ENCODE peak calls at places on chromosomes 5 and 9, in six cellular contexts. R is RWPE1; A is transverse colon; N is naive thymus-derived CD4-positive, alpha-beta T cell; H is spleen; J is lung. P is an unnamed sample.

GRCh38 chr5:43631182-43631910 is 28.4 kb downstream of the NNT start:
- DNase-seq in R (peak; percentile 38), A (peak; percentile 19), N (peak; percentile 47), H (no peak), J (peak; percentile 41), P (peak; percentile 44)

GRCh38 chr9:91073049-91073810 is 271.6 kb downstream of the SYK start:
- DNase-seq in R (no peak), A (no peak), N (no peak), H (no peak), J (no peak), P (no peak)

GRCh38 chr9:76887003-76887821 is 18.7 kb downstream of the PRUNE2 start:
- DNase-seq in R (no peak), A (peak; percentile 61), N (no peak), H (no peak), J (no peak), P (no peak)

GRCh38 chr5:107368593-107368992 is 302.1 kb downstream of the EFNA5 start:
- DNase-seq in R (no peak), A (no peak), N (no peak), H (no peak), J (no peak), P (no peak)

GRCh38 chr5:163613150-163613442 is 107.7 kb downstream of the MAT2B start:
- DNase-seq in R (no peak), A (no peak), N (no peak), H (no peak), J (no peak), P (no peak)

GRCh38 chr9:1044643-1045042 is 5.5 kb upstream of the DMRT2 start:
- DNase-seq in R (no peak), A (no peak), N (no peak), H (no peak), J (no peak), P (no peak)

GRCh38 chr9:107847977-107848376 is 358.4 kb upstream of the KLF4 start:
- DNase-seq in R (peak; percentile 41), A (no peak), N (no peak), H (no peak), J (no peak), P (no peak)

GRCh38 chr9:73149371-73150067 is 2.1 kb upstream of the ANXA1 start:
- DNase-seq in R (peak; percentile 88), A (no peak), N (no peak), H (no peak), J (no peak), P (no peak)

GRCh38 chr5:134112726-134113571 is 1.5 kb upstream of the TCF7 start:
- DNase-seq in R (no peak), A (no peak), N (no peak), H (no peak), J (no peak), P (no peak)

GRCh38 chr9:133884907-133885744 is 107.0 kb downstream of the VAV2 start:
- DNase-seq in R (no peak), A (no peak), N (no peak), H (no peak), J (no peak), P (no peak)

GRCh38 chr5:2039180-2039531 is 156.4 kb upstream of the IRX4 start:
- DNase-seq in R (peak; percentile 29), A (no peak), N (no peak), H (no peak), J (peak; percentile 21), P (no peak)

GRCh38 chr9:70494221-70494620 is 79.8 kb upstream of the KLF9 start:
- DNase-seq in R (no peak), A (no peak), N (no peak), H (no peak), J (no peak), P (no peak)

GRCh38 chr5:107979272-107979671 is 308.5 kb upstream of the EFNA5 start:
- DNase-seq in R (no peak), A (no peak), N (no peak), H (no peak), J (no peak), P (no peak)

GRCh38 chr5:180831139-180832080 is 28.8 kb upstream of the MGAT1 start:
- DNase-seq in R (peak; percentile 91), A (peak; percentile 92), N (peak; percentile 70), H (peak; percentile 97), J (peak; percentile 87), P (peak; percentile 92)

GRCh38 chr5:97425511-97425910 is 242.5 kb upstream of the RIOK2 start:
- DNase-seq in R (peak; percentile 13), A (no peak), N (no peak), H (peak; percentile 23), J (no peak), P (no peak)

GRCh38 chr5:149420509-149421371 is 41.6 kb upstream of the IL17B start:
- DNase-seq in R (no peak), A (no peak), N (no peak), H (no peak), J (no peak), P (no peak)

GRCh38 chr5:141510160-141510559 is 21.3 kb downstream of the PCDHGC5 start:
- DNase-seq in R (no peak), A (no peak), N (no peak), H (no peak), J (no peak), P (no peak)

GRCh38 chr9:125243792-125244260 is 2.7 kb upstream of the HSPA5 start:
- DNase-seq in R (no peak), A (no peak), N (no peak), H (no peak), J (no peak), P (no peak)

GRCh38 chr9:124030969-124031451 is 19.4 kb downstream of the LHX2 start:
- DNase-seq in R (no peak), A (no peak), N (no peak), H (no peak), J (no peak), P (no peak)

GRCh38 chr9:134223601-134224122 is 59.3 kb upstream of the RNU6ATAC start:
- DNase-seq in R (no peak), A (no peak), N (no peak), H (no peak), J (no peak), P (no peak)

GRCh38 chr5:124732349-124732875 is 14.0 kb downstream of the ZNF608 start:
- DNase-seq in R (no peak), A (no peak), N (no peak), H (no peak), J (no peak), P (no peak)

GRCh38 chr9:133714606-133715294 is 23.4 kb downstream of the SARDH start:
- DNase-seq in R (no peak), A (no peak), N (no peak), H (no peak), J (no peak), P (no peak)

GRCh38 chr9:90642570-90643539 is at the start of gene DIRAS2:
- DNase-seq in R (peak; percentile 62), A (peak; percentile 54), N (no peak), H (peak; percentile 80), J (peak; percentile 50), P (peak; percentile 27)

GRCh38 chr9:134847752-134848432 is 32.7 kb upstream of the FCN2 start:
- DNase-seq in R (no peak), A (no peak), N (no peak), H (no peak), J (no peak), P (no peak)

GRCh38 chr5:109873687-109874086 is 184.0 kb downstream of the MAN2A1 start:
- DNase-seq in R (no peak), A (no peak), N (no peak), H (no peak), J (peak; percentile 44), P (no peak)

GRCh38 chr9:86563350-86563749 is 209.1 kb upstream of the TUT7 start:
- DNase-seq in R (peak; percentile 26), A (no peak), N (no peak), H (no peak), J (no peak), P (no peak)

DNA sequence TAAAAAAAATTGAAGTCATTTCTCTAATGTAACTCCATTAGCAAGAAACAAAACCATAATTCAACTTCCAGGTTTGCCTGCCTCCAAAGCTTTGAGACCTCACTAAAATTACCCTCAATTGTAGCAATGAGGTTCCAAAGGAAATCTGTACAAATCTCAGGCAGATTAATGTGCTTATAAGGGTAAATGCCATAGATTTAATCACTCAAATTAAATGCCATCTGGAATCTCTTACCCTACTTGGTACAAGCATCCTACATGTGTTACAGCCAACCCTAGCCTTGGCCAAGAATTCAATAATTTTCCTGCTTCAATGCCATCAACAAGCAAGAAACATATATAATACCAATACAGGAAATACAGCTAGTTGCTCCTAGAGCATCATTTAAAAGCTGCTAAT is 452.8 kb downstream of the RAB3C start:
- DNase-seq in R (no peak), A (no peak), N (no peak), H (no peak), J (no peak), P (no peak)
- H3K27ac ChIP-seq in R (no peak overlapping the region), A (peak overlapping the region; percentile 85), N (peak overlapping the region; percentile 86), H (no peak overlapping the region), J (no peak overlapping the region), P (no peak overlapping the region)

GRCh38 chr5:174459832-174460448 is 264.4 kb upstream of the MSX2 start:
- DNase-seq in R (no peak), A (peak; percentile 24), N (no peak), H (no peak), J (no peak), P (no peak)
- H3K27ac ChIP-seq in R (peak overlapping the region; percentile 4), A (no peak overlapping the region), N (no peak overlapping the region), H (no peak overlapping the region), J (no peak overlapping the region), P (no peak overlapping the region)

DNA sequence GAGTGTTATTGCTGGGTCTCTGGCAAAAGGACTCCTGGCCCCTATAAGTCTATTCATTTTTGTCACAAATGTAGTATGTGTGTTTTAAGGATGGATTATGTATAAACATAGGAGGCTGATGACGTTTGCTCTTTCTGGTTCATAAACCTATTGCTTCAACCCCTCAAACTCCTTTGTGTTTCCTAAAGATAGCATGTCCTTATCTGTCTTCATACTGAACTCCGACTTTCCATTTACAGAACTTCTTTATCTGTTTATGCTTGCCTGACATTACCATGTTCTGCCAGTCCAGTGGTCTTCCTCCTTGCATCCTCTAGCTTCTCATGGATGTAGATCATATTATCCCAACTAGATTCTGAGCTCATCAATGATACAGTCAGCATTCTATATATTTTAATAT is 46.1 kb downstream of the ARHGEF28 start:
- DNase-seq in R (no peak), A (no peak), N (no peak), H (no peak), J (no peak), P (no peak)
- H3K27ac ChIP-seq in R (no peak overlapping the region), A (no peak overlapping the region), N (no peak overlapping the region), H (no peak overlapping the region), J (no peak overlapping the region), P (no peak overlapping the region)

GRCh38 chr5:68287976-68288755 is 72.6 kb downstream of the PIK3R1 start:
- DNase-seq in R (peak; percentile 48), A (peak; percentile 66), N (peak; percentile 55), H (peak; percentile 91), J (peak; percentile 44), P (peak; percentile 74)
- H3K27ac ChIP-seq in R (peak overlapping the region; percentile 85), A (peak overlapping the region; percentile 84), N (peak overlapping the region; percentile 55), H (peak overlapping the region; percentile 81), J (peak overlapping the region; percentile 84), P (peak overlapping the region; percentile 93)

GRCh38 chr9:98795295-98795955 is 930 bp downstream of the ANKS6 start:
- DNase-seq in R (no peak), A (no peak), N (no peak), H (no peak), J (no peak), P (no peak)
- H3K27ac ChIP-seq in R (peak overlapping the region; percentile 66), A (peak overlapping the region; percentile 75), N (peak overlapping the region; percentile 39), H (no peak overlapping the region), J (no peak overlapping the region), P (no peak overlapping the region)

P was measured in colonic mucosa.